ENCODE peak calls at places on chromosome 2, in seven cellular contexts. Y is body of pancreas; D is heart right ventricle; F is CD8-positive, alpha-beta memory T cell; H is ovary; X is neural progenitor cell; A is PC-9. T is an unnamed sample.
A peak's percentile ranks its signal among the peaks of the same experiment; 100 is the strongest.

GRCh38 chr2:27887830-27888229 is 2.4 kb downstream of the RBKS start:
- DNase-seq in A (no peak), H (no peak), F (no peak), D (no peak), X (no peak), Y (no peak), T (no peak)

GRCh38 chr2:168208652-168209051 is 38.7 kb downstream of the STK39 start:
- DNase-seq in Y (no peak), D (no peak), F (no peak), A (no peak), H (no peak), X (no peak), T (no peak)

GRCh38 chr2:159032156-159032555 is 63.7 kb downstream of the TANC1 start:
- DNase-seq in X (no peak), A (no peak), F (no peak), Y (no peak), H (no peak), D (no peak), T (no peak)

GRCh38 chr2:86039178-86039962 is 66.3 kb downstream of the POLR1A start:
- DNase-seq in H (no peak), D (no peak), X (no peak), Y (no peak), F (peak; percentile 49), A (no peak), T (peak; percentile 36)

GRCh38 chr2:108579631-108580030 is 45.4 kb downstream of the LIMS1 start:
- DNase-seq in A (no peak), Y (peak; percentile 18), H (no peak), F (no peak), D (peak; percentile 47), X (no peak), T (no peak)

GRCh38 chr2:190432567-190433231 is 24.5 kb downstream of the MFSD6 start:
- DNase-seq in Y (no peak), X (no peak), F (no peak), H (no peak), A (no peak), D (no peak), T (no peak)

GRCh38 chr2:71226391-71226964 is 425 bp downstream of the PAIP2B start:
- DNase-seq in F (no peak), X (peak; percentile 80), Y (peak; percentile 85), A (peak; percentile 19), D (peak; percentile 45), H (peak; percentile 41), T (peak; percentile 49)

GRCh38 chr2:219737270-219737691 is 109.9 kb downstream of the SLC4A3 start:
- DNase-seq in Y (no peak), H (peak; percentile 75), F (no peak), X (peak; percentile 48), A (peak; percentile 16), D (peak; percentile 23), T (no peak)

GRCh38 chr2:119760876-119761275 is 1.2 kb downstream of the PTPN4 start:
- DNase-seq in D (no peak), H (no peak), X (no peak), A (no peak), F (peak; percentile 15), Y (no peak), T (no peak)

GRCh38 chr2:44844651-44845270 is 96.7 kb upstream of the SIX3 start:
- DNase-seq in Y (no peak), X (no peak), F (no peak), A (no peak), H (no peak), D (no peak), T (no peak)

GRCh38 chr2:241025639-241026038 is 27.2 kb downstream of the SNED1 start:
- DNase-seq in H (no peak), A (no peak), X (no peak), Y (no peak), F (no peak), D (no peak), T (no peak)

GRCh38 chr2:79621252-79621651 is 108.4 kb downstream of the CTNNA2 start:
- DNase-seq in F (no peak), D (no peak), Y (no peak), A (no peak), X (no peak), H (no peak), T (no peak)

GRCh38 chr2:109383505-109384307 is 230.1 kb downstream of the SEPTIN10 start:
- DNase-seq in D (no peak), A (no peak), F (no peak), Y (no peak), X (no peak), H (peak; percentile 3), T (no peak)

GRCh38 chr2:235495373-235496238 is 1.8 kb downstream of the AGAP1 start:
- DNase-seq in X (peak; percentile 51), H (no peak), D (no peak), Y (no peak), A (peak; percentile 55), F (no peak), T (no peak)

GRCh38 chr2:166106431-166107015 is 21.3 kb downstream of the SCN1A start:
- DNase-seq in Y (no peak), F (no peak), A (no peak), X (peak; percentile 63), D (no peak), H (no peak), T (no peak)

GRCh38 chr2:13284688-13285087 is 568.0 kb downstream of the TRIB2 start:
- DNase-seq in D (no peak), Y (no peak), F (no peak), A (no peak), H (no peak), X (no peak), T (no peak)

GRCh38 chr2:62340981-62341624 is 145.2 kb downstream of the B3GNT2 start:
- DNase-seq in X (no peak), Y (peak; percentile 31), D (peak; percentile 46), A (peak; percentile 38), H (no peak), F (no peak), T (no peak)

GRCh38 chr2:4591261-4591660 is 887.9 kb downstream of the DCDC2C start:
- DNase-seq in Y (no peak), F (no peak), D (no peak), H (no peak), A (no peak), X (no peak), T (no peak)

GRCh38 chr2:239214725-239215124 is 186.1 kb downstream of the HDAC4 start:
- DNase-seq in D (no peak), X (no peak), A (no peak), H (no peak), F (no peak), Y (no peak), T (no peak)

GRCh38 chr2:134819334-134819733 is 19.1 kb upstream of the ACMSD start:
- DNase-seq in Y (no peak), F (no peak), X (no peak), A (no peak), H (no peak), D (no peak), T (no peak)

DNA sequence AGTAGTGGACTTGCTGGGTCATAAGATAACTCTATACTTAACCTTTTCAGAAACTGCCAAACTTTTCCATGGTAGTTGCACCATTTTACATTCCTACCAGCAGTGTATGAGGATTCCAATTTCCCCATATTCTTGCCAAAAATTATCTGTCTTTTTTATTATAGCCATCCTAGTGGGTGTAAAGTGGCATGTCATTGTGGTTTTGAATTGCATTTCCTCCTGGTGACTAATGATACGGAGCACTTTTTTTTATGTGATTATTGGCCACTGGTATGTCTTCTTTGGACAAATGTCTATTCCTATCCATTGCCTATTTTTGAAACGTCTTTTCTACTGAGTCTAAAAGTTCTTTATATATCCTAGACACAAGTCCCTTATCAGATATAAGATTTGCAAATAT is 44.3 kb downstream of the CACNB4 start:
- DNase-seq in Y (no peak), D (no peak), A (peak; percentile 7), X (no peak), H (no peak), F (no peak), T (no peak)
- H3K27ac ChIP-seq in Y (no peak overlapping the region), D (no peak overlapping the region), A (no peak overlapping the region), X (no peak overlapping the region), H (no peak overlapping the region), F (no peak overlapping the region), T (no peak overlapping the region)

GRCh38 chr2:40282428-40282827 is 169.5 kb downstream of the SLC8A1 start:
- DNase-seq in X (no peak), A (no peak), H (no peak), F (no peak), Y (no peak), D (no peak), T (no peak)
- H3K4me3 ChIP-seq in X (no peak overlapping the region), A (no peak overlapping the region), H (peak overlapping the region; percentile 11), F (no peak overlapping the region), Y (no peak overlapping the region), D (peak overlapping the region; percentile 23), T (no peak overlapping the region)

GRCh38 chr2:55026202-55026601 is 24.0 kb downstream of the RTN4 start:
- DNase-seq in A (no peak), Y (no peak), X (no peak), H (no peak), D (no peak), F (peak; percentile 10), T (no peak)

GRCh38 chr2:55027226-55027625 is 23.0 kb downstream of the RTN4 start:
- DNase-seq in F (no peak), A (no peak), X (no peak), D (no peak), H (no peak), Y (no peak), T (no peak)

GRCh38 chr2:55025082-55025481 is 25.2 kb downstream of the RTN4 start:
- DNase-seq in A (no peak), H (no peak), F (no peak), X (no peak), D (no peak), Y (no peak), T (no peak)

GRCh38 chr2:55022486-55022885 is 27.8 kb downstream of the RTN4 start:
- DNase-seq in A (no peak), X (no peak), H (no peak), F (no peak), D (no peak), Y (no peak), T (no peak)

GRCh38 chr2:55025627-55026026 is 24.6 kb downstream of the RTN4 start:
- DNase-seq in A (no peak), X (no peak), Y (no peak), H (no peak), D (no peak), F (no peak), T (no peak)
- H3K4me1 ChIP-seq in A (peaks cover 24% of the 10 kb centered on the region), X (peaks cover 6% of the 10 kb centered on the region), Y (peaks cover 21% of the 10 kb centered on the region), H (peaks cover 4% of the 10 kb centered on the region), D (peaks cover 56% of the 10 kb centered on the region), F (peaks cover 61% of the 10 kb centered on the region), T (no peaks in the 10 kb centered on the region)

DNA sequence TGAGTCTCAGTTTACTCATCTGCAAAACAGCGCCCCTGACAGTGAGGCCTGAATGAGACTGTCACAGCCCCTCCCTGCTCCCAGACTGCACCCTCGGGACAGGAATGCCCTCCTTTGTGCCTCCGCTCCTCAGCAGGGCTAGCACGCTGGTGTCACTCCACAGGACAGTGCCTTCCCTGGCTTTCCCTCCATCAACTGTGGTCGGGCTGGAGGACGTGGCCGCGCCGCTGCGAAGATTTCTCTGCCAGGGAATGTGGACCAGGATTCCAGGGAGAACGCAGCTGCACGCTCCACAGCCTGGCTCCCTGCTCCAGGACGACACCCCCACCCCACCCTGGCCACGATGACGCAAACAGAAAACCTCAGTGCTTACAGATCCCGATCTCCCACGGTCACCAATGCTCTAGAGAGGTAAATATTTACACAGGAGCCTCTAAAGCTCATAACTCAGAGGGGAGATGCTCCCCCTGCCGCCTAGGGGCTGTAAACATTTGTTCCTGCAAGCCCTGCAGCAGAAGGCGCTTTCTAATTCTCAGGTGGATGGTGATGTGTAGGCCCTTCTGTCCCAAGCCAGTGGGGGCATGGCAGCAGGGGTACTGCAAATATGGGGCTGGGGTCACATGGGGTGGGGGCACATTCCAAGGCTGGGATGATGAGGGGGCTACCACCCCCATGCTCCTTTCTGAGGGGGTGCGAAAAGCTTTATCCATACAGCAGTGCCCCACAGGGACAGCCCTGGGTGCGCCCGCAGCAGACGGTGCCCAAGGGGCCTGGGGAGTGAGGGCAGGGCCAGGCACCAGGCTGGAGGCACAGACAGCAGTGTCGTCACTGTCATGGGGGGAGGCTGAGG is 12.4 kb downstream of the HS6ST1 start:
- DNase-seq in F (no peak), H (peak; percentile 79), X (peak; percentile 52), A (peak; percentile 69), D (peak; percentile 45), Y (peak; percentile 79), T (peak; percentile 68)
- H3K27ac ChIP-seq in F (peak overlapping the region; percentile 43), H (peak overlapping the region; percentile 65), X (peak overlapping the region; percentile 1), A (peak overlapping the region; percentile 56), D (peak overlapping the region; percentile 75), Y (peak overlapping the region; percentile 59), T (peak overlapping the region; percentile 78)

T was measured in right lobe of liver.